ENCODE peak calls at places on chromosomes 16 and 17, in five cellular contexts. R is IMR-90, G is neuronal stem cell, M is H1, T is trophoblast cell. P is an unnamed sample.
A peak's percentile ranks its signal among the peaks of the same experiment; 100 is the strongest.

GRCh38 chr17:1495265-1495664 is 2.8 kb upstream of the MYO1C start:
- DNase-seq in G (no peak), T (no peak), M (no peak), R (no peak), P (no peak)

GRCh38 chr16:88992351-88993005 is 15.5 kb upstream of the CBFA2T3 start:
- DNase-seq in M (no peak), G (no peak), R (no peak), T (no peak), P (no peak)

GRCh38 chr17:57875109-57876022 is 25.5 kb upstream of the MRPS23 start:
- DNase-seq in T (peak; percentile 80), R (peak; percentile 99), G (peak; percentile 56), M (peak; percentile 71), P (peak; percentile 99)

GRCh38 chr16:24409045-24409444 is 130.3 kb upstream of the RBBP6 start:
- DNase-seq in R (no peak), M (no peak), G (no peak), T (no peak), P (no peak)

GRCh38 chr17:83154311-83155127 is 75.1 kb downstream of the METRNL start:
- DNase-seq in T (no peak), M (no peak), R (no peak), G (no peak), P (no peak)

GRCh38 chr17:27363322-27363721 is 69.4 kb downstream of the WSB1 start:
- DNase-seq in M (no peak), T (no peak), R (no peak), G (no peak), P (no peak)

GRCh38 chr17:66275651-66276050 is 26.8 kb upstream of the PRKCA start:
- DNase-seq in R (peak; percentile 97), T (peak; percentile 17), M (no peak), G (no peak), P (peak; percentile 78)

GRCh38 chr16:24984903-24985675 is 30.1 kb downstream of the ARHGAP17 start:
- DNase-seq in G (no peak), M (no peak), R (no peak), T (no peak), P (no peak)

GRCh38 chr16:85785927-85786326 is 13.4 kb downstream of the EMC8 start:
- DNase-seq in G (no peak), M (no peak), T (no peak), R (peak; percentile 74), P (no peak)

GRCh38 chr17:19005442-19005773 is 844 bp upstream of the FAM83G start:
- DNase-seq in G (no peak), T (no peak), R (no peak), M (no peak), P (no peak)

GRCh38 chr17:43732961-43733360 is 25.6 kb downstream of the SOST start:
- DNase-seq in G (no peak), R (peak; percentile 87), M (no peak), T (peak; percentile 23), P (peak; percentile 79)

GRCh38 chr17:31329221-31329620 is 7.8 kb upstream of the EVI2A start:
- DNase-seq in T (peak; percentile 65), G (no peak), M (no peak), R (peak; percentile 22), P (peak; percentile 37)

GRCh38 chr17:77454560-77455095 is 313.9 kb downstream of the SEC14L1 start:
- DNase-seq in T (no peak), R (no peak), M (no peak), G (no peak), P (peak; percentile 53)

GRCh38 chr17:72937687-72938086 is 154.8 kb downstream of the SLC39A11 start:
- DNase-seq in R (no peak), G (no peak), T (no peak), M (no peak), P (no peak)

GRCh38 chr17:20171741-20172377 is 162.7 kb downstream of the SPECC1 start:
- DNase-seq in R (peak; percentile 18), T (peak; percentile 87), M (no peak), G (no peak), P (no peak)

GRCh38 chr17:4342535-4342934 is 23.9 kb downstream of the UBE2G1 start:
- DNase-seq in G (no peak), T (no peak), R (no peak), M (no peak), P (no peak)

GRCh38 chr16:73065617-73066313 is 17.8 kb upstream of the ZFHX3 start:
- DNase-seq in T (no peak), M (peak; percentile 60), R (no peak), G (peak; percentile 21), P (peak; percentile 34)

GRCh38 chr17:78351449-78352006 is 8.3 kb downstream of the SOCS3 start:
- DNase-seq in M (peak; percentile 76), R (peak; percentile 98), G (no peak), T (peak; percentile 90), P (peak; percentile 100)

GRCh38 chr16:62755938-62756337 is 719.7 kb upstream of the CDH8 start:
- DNase-seq in M (no peak), T (no peak), R (no peak), G (no peak), P (no peak)

GRCh38 chr17:74094651-74095050 is 108.8 kb upstream of the RPL38 start:
- DNase-seq in G (no peak), T (no peak), R (no peak), M (no peak), P (no peak)

GRCh38 chr17:83099570-83100181 is 20.3 kb downstream of the METRNL start:
- DNase-seq in R (no peak), M (no peak), G (no peak), T (no peak), P (no peak)

GRCh38 chr17:17844079-17844478 is 7.3 kb upstream of the SREBF1 start:
- DNase-seq in G (no peak), T (no peak), M (no peak), R (no peak), P (no peak)

GRCh38 chr17:1252203-1252608 is 18.0 kb upstream of the BHLHA9 start:
- DNase-seq in G (no peak), R (no peak), T (no peak), M (no peak), P (no peak)

GRCh38 chr17:57373756-57374155 is 117.4 kb downstream of the MSI2 start:
- DNase-seq in M (no peak), T (no peak), R (no peak), G (no peak), P (no peak)

GRCh38 chr17:80254396-80255241 is 6.0 kb upstream of the RNF213 start:
- DNase-seq in R (peak; percentile 91), M (no peak), G (no peak), T (peak; percentile 99), P (peak; percentile 93)

DNA sequence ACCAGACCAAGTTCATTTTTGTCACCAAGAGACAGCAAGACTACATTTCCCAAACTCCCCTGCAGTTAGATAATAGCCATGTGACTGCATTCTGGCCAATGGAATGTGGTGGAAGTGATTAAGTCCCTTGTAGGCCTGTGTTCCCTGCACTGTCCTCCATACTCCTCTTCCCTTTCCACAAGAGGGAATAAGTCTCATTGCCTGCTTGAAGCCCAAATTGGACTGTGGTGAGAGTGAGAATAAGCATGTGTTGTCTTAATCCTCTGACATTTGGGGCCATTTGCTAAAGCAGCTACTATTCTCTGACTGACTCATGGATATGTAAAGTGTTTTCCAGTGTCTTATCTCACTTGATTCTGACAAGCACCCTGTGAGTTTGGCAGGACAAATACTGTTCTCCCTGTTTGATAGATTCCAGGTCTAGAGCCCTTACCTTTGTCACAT is 20.7 kb downstream of the PIK3R6 start:
- DNase-seq in R (peak; percentile 32), G (peak; percentile 27), T (peak; percentile 32), M (no peak), P (peak; percentile 20)
- H2BK120ac ChIP-seq in R (no peak overlapping the region), G (no peak overlapping the region), T (no peak overlapping the region), M (no peak overlapping the region), P (no peak overlapping the region)

GRCh38 chr17:82022310-82022980 is at the start of gene CENPX:
- DNase-seq in G (peak; percentile 43), M (no peak), T (peak; percentile 99), R (no peak), P (no peak)
- H3K14ac ChIP-seq in G (peak within 1 kb of the TSS; percentile 94), M (no peak within 1 kb of the TSS), T (peak within 1 kb of the TSS; percentile 76), R (peak within 1 kb of the TSS; percentile 23), P (no peak within 1 kb of the TSS)

DNA sequence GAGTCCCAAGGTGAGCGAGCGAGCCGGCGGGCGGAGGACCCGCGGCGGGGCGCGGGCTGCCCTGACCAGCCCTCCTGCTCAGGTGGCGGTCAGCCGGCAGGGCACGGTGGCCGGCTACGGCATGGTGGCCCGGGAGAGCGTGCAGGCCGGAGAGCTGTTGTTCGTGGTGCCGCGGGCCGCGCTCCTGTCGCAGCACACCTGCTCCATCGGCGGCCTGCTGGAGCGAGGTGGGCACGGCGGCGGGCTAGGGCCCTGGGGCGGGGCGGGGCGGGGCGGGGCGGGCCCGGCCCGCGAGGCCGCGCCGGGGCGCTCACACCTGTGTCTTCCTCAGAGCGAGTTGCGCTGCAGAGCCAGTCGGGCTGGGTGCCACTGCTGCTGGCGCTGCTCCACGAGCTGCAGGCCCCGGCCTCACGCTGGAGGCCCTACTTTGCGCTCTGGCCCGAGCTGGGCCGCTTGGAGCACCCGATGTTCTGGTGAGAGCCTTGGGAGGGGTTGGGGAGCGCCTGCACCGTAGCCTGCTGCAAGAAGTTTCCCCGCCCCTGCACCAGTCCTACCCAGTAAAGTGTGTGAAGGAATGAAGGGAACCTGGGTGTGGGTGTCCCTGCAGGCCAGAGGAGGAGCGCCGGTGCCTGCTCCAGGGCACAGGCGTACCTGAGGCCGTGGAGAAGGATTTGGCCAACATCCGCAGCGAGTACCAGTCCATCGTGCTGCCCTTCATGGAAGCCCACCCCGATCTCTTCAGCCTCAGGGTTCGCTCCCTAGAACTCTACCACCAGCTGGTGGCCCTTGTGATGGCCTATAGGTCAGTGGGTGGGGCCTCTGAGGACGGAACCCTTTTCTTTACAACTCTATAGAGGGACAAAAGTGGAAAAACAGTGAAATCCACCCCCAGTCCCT is 802 bp downstream of the SETD6 start:
- DNase-seq in T (peak; percentile 47), G (no peak), R (no peak), M (peak; percentile 71), P (no peak)
- H3K4me3 ChIP-seq in T (peak overlapping the region; percentile 94), G (peak overlapping the region; percentile 96), R (peak overlapping the region; percentile 81), M (peak overlapping the region; percentile 95), P (peak overlapping the region; percentile 86)

GRCh38 chr16:47888142-47888541 is 267.7 kb downstream of the ABCC12 start:
- DNase-seq in R (peak; percentile 49), G (no peak), M (no peak), T (peak; percentile 73), P (peak; percentile 57)

GRCh38 chr16:47885489-47885888 is 270.3 kb downstream of the ABCC12 start:
- DNase-seq in G (no peak), T (peak; percentile 46), R (no peak), M (no peak), P (no peak)

GRCh38 chr16:47887496-47887895 is 268.3 kb downstream of the ABCC12 start:
- DNase-seq in R (peak; percentile 33), G (no peak), M (no peak), T (peak; percentile 93), P (peak; percentile 68)

GRCh38 chr16:47888734-47889133 is 267.1 kb downstream of the ABCC12 start:
- DNase-seq in T (no peak), M (no peak), R (no peak), G (no peak), P (no peak)

DNA sequence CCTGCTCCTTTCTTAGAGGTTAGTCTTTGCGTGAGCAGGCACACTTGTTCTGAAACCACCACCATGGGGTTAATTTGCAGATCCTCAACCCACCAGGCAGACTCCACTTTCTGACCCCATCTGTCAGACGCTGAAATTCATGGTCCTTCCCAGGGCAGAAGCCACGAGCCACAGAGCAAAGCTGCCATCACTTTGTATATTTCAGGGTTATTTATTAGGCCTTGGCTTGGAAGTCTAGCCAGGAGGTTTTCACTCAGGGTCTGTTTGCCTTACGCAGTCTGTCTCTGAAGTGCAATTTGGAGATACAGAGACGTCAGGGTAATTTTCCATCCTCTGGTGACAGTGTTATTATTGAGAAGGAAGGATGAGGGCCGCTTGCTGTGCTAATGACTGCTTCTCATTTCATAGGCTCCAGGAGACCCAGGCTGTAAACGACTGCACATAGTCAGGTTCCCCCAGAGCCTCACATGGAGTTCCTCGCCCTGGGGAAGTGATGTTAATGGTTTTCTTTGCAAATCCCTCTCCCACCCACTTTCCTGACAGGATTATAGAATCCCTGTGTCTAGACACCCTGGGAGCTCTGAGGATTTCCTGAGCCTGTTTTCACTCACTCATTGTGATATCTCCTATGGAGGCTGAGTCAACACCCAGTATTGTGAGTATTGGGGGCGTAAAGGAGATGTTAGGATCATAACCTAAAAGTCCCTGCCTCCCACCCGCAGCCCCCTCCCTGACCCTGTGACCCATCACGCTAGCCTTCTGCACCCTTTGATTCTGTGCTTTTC is 269.0 kb downstream of the ABCC12 start:
- DNase-seq in G (no peak), R (no peak), M (no peak), T (no peak), P (peak; percentile 93)
- H2BK120ac ChIP-seq in G (no peak overlapping the region), R (peak overlapping the region; percentile 50), M (peak overlapping the region; percentile 84), T (peak overlapping the region; percentile 82), P (no peak overlapping the region)

P was measured in mesenchymal stem cell.